ENCODE peak calls at places on chromosome 13, in eight cellular contexts. M, P, J, V, L, U, Y and Q are unnamed samples.

GRCh38 chr13:52006491-52007245 is 4.6 kb downstream of the ATP7B start:
- DNase-seq in M (no peak), P (no peak), J (no peak), V (no peak), L (no peak), U (no peak), Y (peak), Q (no peak)

GRCh38 chr13:23608704-23609413 is 38.6 kb downstream of the TNFRSF19 start:
- DNase-seq in M (peak), P (no peak), J (no peak), V (no peak), L (peak), U (no peak), Y (peak), Q (peak)

GRCh38 chr13:32175943-32176342 is 139.2 kb downstream of the ZAR1L start:
- DNase-seq in M (no peak), P (no peak), J (no peak), V (no peak), L (no peak), U (no peak), Y (peak), Q (no peak)

GRCh38 chr13:111474136-111475002 is 153.9 kb downstream of the TEX29 start:
- DNase-seq in M (no peak), P (no peak), J (peak), V (peak), L (peak), U (no peak), Y (peak), Q (no peak)

GRCh38 chr13:52399037-52399436 is 6.9 kb downstream of the THSD1 start:
- DNase-seq in M (no peak), P (no peak), J (no peak), V (no peak), L (no peak), U (no peak), Y (no peak), Q (no peak)

GRCh38 chr13:75635621-75636338 is at the start of gene LMO7:
- DNase-seq in M (peak), P (peak), J (peak), V (no peak), L (peak), U (no peak), Y (peak), Q (peak)

GRCh38 chr13:78593652-78594494 is 9.5 kb downstream of the POU4F1 start:
- DNase-seq in M (no peak), P (no peak), J (no peak), V (no peak), L (no peak), U (no peak), Y (no peak), Q (no peak)

GRCh38 chr13:37595162-37595561 is 3.4 kb downstream of the POSTN start:
- DNase-seq in M (no peak), P (no peak), J (no peak), V (peak), L (no peak), U (no peak), Y (no peak), Q (no peak)

DNA sequence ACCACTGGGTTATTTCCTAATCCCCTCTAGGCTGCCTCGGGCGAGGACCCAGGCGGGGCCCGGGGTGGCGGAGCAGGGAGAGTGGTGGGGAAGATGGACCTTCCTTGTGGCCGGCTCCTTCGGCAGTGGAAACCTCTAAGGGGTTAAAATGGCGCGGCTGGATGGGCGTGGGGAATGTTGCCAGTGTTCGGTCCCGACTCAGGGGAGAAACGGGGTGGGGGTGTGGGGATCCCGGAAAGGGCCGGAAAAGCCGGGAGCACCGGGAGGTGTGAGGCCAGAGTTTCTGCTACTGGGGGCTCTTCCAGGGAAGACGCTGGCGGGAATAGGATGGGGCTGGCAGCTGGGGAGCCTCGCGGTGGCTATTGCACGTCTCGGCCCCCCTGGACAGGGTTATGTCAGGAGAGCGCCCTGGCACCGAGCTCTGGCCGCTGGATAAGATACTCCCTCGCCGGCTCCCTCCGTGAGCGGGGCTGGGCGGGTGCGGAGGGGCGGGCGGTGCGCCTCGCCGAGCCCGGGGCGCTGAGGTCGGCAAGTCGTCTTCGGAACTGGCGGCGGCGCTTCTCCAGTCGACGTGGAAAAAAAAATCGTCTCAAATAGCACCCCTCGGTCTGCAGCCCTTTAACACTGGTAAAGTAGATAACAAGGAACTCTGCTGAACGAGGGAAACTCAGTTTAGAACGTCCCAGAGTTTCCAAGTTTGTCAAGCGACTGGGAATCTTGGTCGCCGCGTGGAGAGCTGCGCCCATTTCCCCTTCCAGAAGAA is 114.9 kb downstream of the KCNRG start:
- DNase-seq in M (peak), P (no peak), J (no peak), V (no peak), L (peak), U (no peak), Y (no peak), Q (peak)
- H3K27ac ChIP-seq in M (peak), P (no peak), J (no peak), V (no peak), L (peak), U (no peak), Y (no peak), Q (peak)

GRCh38 chr13:98105929-98106336 is 37.0 kb upstream of the FARP1 start:
- DNase-seq in M (no peak), P (no peak), J (peak), V (no peak), L (no peak), U (no peak), Y (peak), Q (no peak)
- TF ChIP-seq POLR2AphosphoS5 in M (no peak), P (no peak), J (no peak), V (no peak), L (no peak), U (no peak), Y (peak), Q (no peak)

GRCh38 chr13:112713517-112714253 is 23.8 kb downstream of the ATP11A start:
- DNase-seq in M (no peak), P (no peak), J (peak), V (no peak), L (peak), U (no peak), Y (no peak), Q (peak)
- TF ChIP-seq EP300 in M (no peak), P (no peak), J (peak), V (no peak), L (no peak), U (no peak), Y (no peak), Q (no peak)

DNA sequence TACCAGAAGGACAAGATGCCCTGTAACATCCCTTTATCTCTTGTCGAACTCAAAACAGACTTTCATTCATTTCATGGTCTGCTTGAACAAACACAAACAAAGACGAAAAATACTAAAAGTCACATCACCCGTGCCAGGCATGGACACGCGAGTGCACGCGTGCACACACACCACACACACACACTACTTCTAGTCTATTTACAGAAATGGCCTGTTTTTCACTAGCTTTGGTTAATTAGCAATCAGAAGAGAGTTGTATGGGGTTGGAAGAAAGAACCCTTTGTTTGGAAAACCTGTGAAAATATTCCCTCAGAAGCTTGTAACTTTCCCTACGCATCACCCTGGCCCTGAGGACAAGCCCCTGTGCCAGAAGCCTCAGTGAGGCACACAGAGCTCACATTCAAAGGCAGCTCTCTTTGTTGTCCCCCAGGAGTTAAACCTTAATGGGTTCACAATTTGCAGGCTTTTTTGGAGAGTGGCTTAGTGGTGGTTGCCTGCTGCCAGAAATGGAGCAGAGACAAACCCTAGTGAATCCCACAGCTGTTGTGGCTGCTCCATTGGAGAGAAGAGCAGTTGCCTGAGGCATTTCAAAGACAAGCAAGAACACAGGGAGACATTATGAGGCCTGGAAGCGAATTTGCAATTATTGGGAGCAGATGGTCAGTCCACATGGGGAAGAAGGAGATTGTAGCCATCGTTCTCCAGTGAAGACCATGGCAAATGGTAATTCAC is 55.9 kb downstream of the STARD13 start:
- DNase-seq in M (no peak), P (no peak), J (no peak), V (no peak), L (peak), U (no peak), Y (peak), Q (no peak)
- H3K27ac ChIP-seq in M (peak), P (peak), J (no peak), V (no peak), L (peak), U (no peak), Y (peak), Q (peak)